ENCODE peak calls at places on chromosome 15, in six cellular contexts. One of them, this sample, is unnamed.

GRCh38 chr15:70094690-70095311 is 2.9 kb downstream of the TLE3 start:
- DNase-seq in HepG2: peak; percentile 47
- DNase-seq in GM12878: no peak
- DNase-seq in HCT116: no peak
- DNase-seq in K562: no peak
- DNase-seq in H1: no peak
- DNase-seq in this sample: no peak

GRCh38 chr15:72306211-72306785 is 13.7 kb downstream of the CELF6 start:
- DNase-seq in H1: peak; percentile 49
- DNase-seq in HepG2: no peak
- DNase-seq in K562: peak; percentile 39
- DNase-seq in HCT116: no peak
- DNase-seq in GM12878: no peak
- DNase-seq in this sample: peak; percentile 16

GRCh38 chr15:55327392-55327791 is 8.4 kb downstream of the PIGB start:
- DNase-seq in HepG2: no peak
- DNase-seq in H1: no peak
- DNase-seq in GM12878: no peak
- DNase-seq in K562: no peak
- DNase-seq in HCT116: no peak
- DNase-seq in this sample: no peak

GRCh38 chr15:43390723-43391122 is 19.8 kb downstream of the TUBGCP4 start:
- DNase-seq in HepG2: no peak
- DNase-seq in H1: no peak
- DNase-seq in HCT116: no peak
- DNase-seq in GM12878: no peak
- DNase-seq in K562: no peak
- DNase-seq in this sample: no peak

GRCh38 chr15:25728816-25729215 is 134.3 kb downstream of the ATP10A start:
- DNase-seq in HCT116: no peak
- DNase-seq in GM12878: no peak
- DNase-seq in HepG2: no peak
- DNase-seq in H1: no peak
- DNase-seq in K562: no peak
- DNase-seq in this sample: no peak

GRCh38 chr15:49060710-49061483 is 14.7 kb upstream of the SECISBP2L start:
- DNase-seq in HCT116: no peak
- DNase-seq in K562: no peak
- DNase-seq in H1: no peak
- DNase-seq in HepG2: no peak
- DNase-seq in GM12878: no peak
- DNase-seq in this sample: no peak

GRCh38 chr15:26318689-26319088 is 454.2 kb downstream of the GABRB3 start:
- DNase-seq in H1: no peak
- DNase-seq in HepG2: no peak
- DNase-seq in GM12878: no peak
- DNase-seq in K562: no peak
- DNase-seq in HCT116: no peak
- DNase-seq in this sample: no peak

GRCh38 chr15:45346381-45346780 is 32.0 kb downstream of the GATM start:
- DNase-seq in HepG2: peak; percentile 28
- DNase-seq in H1: no peak
- DNase-seq in GM12878: no peak
- DNase-seq in HCT116: no peak
- DNase-seq in K562: no peak
- DNase-seq in this sample: no peak

GRCh38 chr15:67779160-67780111 is 45.9 kb upstream of the SKOR1 start:
- DNase-seq in K562: peak; percentile 37
- DNase-seq in HepG2: no peak
- DNase-seq in H1: no peak
- DNase-seq in GM12878: no peak
- DNase-seq in HCT116: no peak
- DNase-seq in this sample: no peak

GRCh38 chr15:29207758-29208108 is 61.9 kb downstream of the NSMCE3 start:
- DNase-seq in GM12878: no peak
- DNase-seq in H1: no peak
- DNase-seq in HCT116: no peak
- DNase-seq in HepG2: no peak
- DNase-seq in K562: no peak
- DNase-seq in this sample: no peak
- TF ChIP-seq ZNF274 in GM12878: no peak
- TF ChIP-seq ZNF274 in H1: no peak
- TF ChIP-seq ZNF274 in HCT116: no peak
- TF ChIP-seq ZNF274 in HepG2: no peak
- TF ChIP-seq ZNF274 in K562: no peak
- TF ChIP-seq ZNF274 in this sample: no peak

DNA sequence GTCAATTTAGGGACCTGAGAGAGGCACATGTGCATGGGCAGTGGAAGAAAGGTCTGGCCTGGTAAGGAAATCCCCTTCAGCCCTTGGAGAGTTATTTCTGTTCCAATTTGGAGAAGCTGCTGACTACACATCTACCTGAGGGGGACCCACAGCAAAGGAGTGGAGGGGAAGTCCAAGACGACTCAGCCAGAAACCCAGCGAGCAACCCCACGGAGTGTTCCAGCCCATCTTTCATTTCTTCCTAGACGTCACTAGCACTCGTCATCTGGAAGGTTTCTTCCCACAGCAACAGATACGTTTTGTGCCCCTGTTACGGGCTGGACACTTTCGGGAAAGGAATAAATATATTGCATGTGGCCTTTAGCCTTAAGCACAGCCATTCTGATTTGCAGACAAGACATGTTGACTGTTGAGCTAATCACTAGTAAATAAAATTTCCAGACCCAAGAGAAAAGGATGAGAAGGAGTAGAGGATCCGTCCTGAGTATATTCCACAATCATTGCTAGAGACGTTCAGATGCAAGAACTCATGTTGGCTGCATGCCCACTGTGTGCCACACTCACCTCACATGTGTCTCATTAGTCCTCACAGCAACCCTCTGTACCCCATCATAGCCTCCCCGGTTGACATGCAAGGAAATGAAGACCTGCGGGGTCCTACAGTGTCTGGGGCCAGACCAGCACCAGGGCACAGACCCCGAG is 7.8 kb upstream of the FAM174B start:
- DNase-seq in GM12878: peak; percentile 85
- DNase-seq in H1: no peak
- DNase-seq in K562: no peak
- DNase-seq in HCT116: no peak
- DNase-seq in HepG2: no peak
- DNase-seq in this sample: no peak
- TF ChIP-seq ZNF274 in GM12878: no peak
- TF ChIP-seq ZNF274 in H1: no peak
- TF ChIP-seq ZNF274 in K562: no peak
- TF ChIP-seq ZNF274 in HCT116: no peak
- TF ChIP-seq ZNF274 in HepG2: no peak
- TF ChIP-seq ZNF274 in this sample: no peak

DNA sequence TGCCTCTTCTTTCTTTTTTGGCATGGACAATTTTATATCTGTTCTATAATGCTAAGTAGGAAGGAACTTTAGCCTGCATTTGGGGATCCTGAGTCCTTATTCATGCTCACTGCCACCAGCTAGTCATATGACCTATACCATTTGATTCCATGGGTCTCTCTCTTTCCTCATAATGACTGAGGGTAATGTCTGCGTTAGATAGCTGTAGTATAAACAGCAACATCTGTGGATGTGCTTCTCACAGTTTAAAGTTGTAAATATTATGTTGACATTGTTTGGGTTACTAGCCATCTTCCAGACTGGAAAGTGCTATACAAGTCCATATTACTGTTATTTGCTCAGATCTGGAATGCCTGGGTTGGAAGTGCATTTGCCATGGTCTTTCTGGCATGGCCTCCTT is 274.9 kb upstream of the SEMA6D start:
- DNase-seq in H1: no peak
- DNase-seq in HepG2: no peak
- DNase-seq in GM12878: no peak
- DNase-seq in HCT116: no peak
- DNase-seq in K562: no peak
- DNase-seq in this sample: no peak
- TF ChIP-seq ZNF274 in H1: no peak
- TF ChIP-seq ZNF274 in HepG2: no peak
- TF ChIP-seq ZNF274 in GM12878: no peak
- TF ChIP-seq ZNF274 in HCT116: no peak
- TF ChIP-seq ZNF274 in K562: no peak
- TF ChIP-seq ZNF274 in this sample: no peak

GRCh38 chr15:38699633-38700230 is 135.1 kb upstream of the RASGRP1 start:
- DNase-seq in H1: peak; percentile 63
- DNase-seq in HCT116: peak; percentile 54
- DNase-seq in HepG2: peak; percentile 44
- DNase-seq in GM12878: no peak
- DNase-seq in K562: peak; percentile 74
- DNase-seq in this sample: peak; percentile 57
- TF ChIP-seq ZNF274 in H1: no peak
- TF ChIP-seq ZNF274 in HCT116: no peak
- TF ChIP-seq ZNF274 in HepG2: no peak
- TF ChIP-seq ZNF274 in GM12878: no peak
- TF ChIP-seq ZNF274 in K562: no peak
- TF ChIP-seq ZNF274 in this sample: no peak

GRCh38 chr15:79939399-79939798 is 31.6 kb downstream of the BCL2A1 start:
- DNase-seq in K562: no peak
- DNase-seq in H1: no peak
- DNase-seq in HepG2: no peak
- DNase-seq in HCT116: no peak
- DNase-seq in GM12878: no peak
- DNase-seq in this sample: no peak

GRCh38 chr15:79942656-79943481 is 28.1 kb downstream of the BCL2A1 start:
- DNase-seq in K562: no peak
- DNase-seq in HCT116: no peak
- DNase-seq in GM12878: no peak
- DNase-seq in HepG2: no peak
- DNase-seq in H1: no peak
- DNase-seq in this sample: no peak

GRCh38 chr15:79944625-79945024 is 26.4 kb downstream of the BCL2A1 start:
- DNase-seq in GM12878: no peak
- DNase-seq in H1: no peak
- DNase-seq in K562: no peak
- DNase-seq in HCT116: no peak
- DNase-seq in HepG2: no peak
- DNase-seq in this sample: no peak

GRCh38 chr15:79948095-79948695 is 22.8 kb downstream of the BCL2A1 start:
- DNase-seq in GM12878: no peak
- DNase-seq in K562: peak; percentile 14
- DNase-seq in HepG2: no peak
- DNase-seq in H1: no peak
- DNase-seq in HCT116: no peak
- DNase-seq in this sample: no peak

DNA sequence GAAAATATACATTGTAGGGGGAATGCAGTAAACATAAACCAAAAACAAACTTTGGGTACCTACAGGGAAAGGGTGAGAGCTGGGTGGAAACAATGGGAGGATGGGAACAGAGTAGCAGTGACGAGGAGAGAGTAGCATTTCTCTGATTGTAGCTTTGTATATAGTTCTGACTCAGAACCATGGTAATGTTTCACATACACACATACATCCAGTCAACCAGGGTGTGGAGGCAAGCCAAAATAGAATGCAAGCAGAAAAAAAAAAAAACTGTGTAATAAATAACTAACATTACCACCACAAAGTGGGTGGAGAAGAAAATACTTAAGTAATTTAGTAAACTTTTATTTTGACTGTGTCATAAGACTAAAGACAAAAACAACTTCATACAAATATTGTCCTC is 27.2 kb downstream of the BCL2A1 start:
- DNase-seq in GM12878: no peak
- DNase-seq in HepG2: no peak
- DNase-seq in HCT116: no peak
- DNase-seq in K562: no peak
- DNase-seq in H1: no peak
- DNase-seq in this sample: no peak
- TF ChIP-seq ZNF274 in GM12878: no peak
- TF ChIP-seq ZNF274 in HepG2: no peak
- TF ChIP-seq ZNF274 in HCT116: no peak
- TF ChIP-seq ZNF274 in K562: no peak
- TF ChIP-seq ZNF274 in H1: no peak
- TF ChIP-seq ZNF274 in this sample: no peak

GRCh38 chr15:63156708-63157065 is 590 bp downstream of the RPS27L start:
- DNase-seq in GM12878: no peak
- DNase-seq in HCT116: no peak
- DNase-seq in H1: no peak
- DNase-seq in HepG2: peak; percentile 25
- DNase-seq in K562: peak; percentile 27
- DNase-seq in this sample: no peak
- TF ChIP-seq ZNF274 in GM12878: no peak
- TF ChIP-seq ZNF274 in HCT116: no peak
- TF ChIP-seq ZNF274 in H1: no peak
- TF ChIP-seq ZNF274 in HepG2: no peak
- TF ChIP-seq ZNF274 in K562: no peak
- TF ChIP-seq ZNF274 in this sample: no peak

DNA sequence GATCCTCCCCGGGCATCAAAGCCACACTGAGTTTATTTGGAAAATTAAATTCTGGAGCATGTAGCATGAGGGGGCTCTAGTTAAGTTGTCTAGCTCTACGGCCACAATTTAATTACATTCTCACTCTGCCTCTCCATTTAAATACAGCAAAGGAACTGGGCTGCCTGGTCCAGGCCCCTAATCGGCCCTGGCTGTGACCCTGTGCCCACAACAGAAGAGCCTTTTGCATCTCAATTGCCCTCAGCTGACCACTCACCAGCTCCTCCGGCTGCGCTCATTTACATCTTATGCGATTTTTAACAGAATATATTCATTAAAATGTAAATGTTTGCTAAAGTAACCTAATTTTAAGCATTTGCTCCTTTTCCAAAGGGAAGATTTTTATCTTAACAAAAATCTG is 72.8 kb downstream of the MEGF11 start:
- DNase-seq in H1: no peak
- DNase-seq in K562: no peak
- DNase-seq in HepG2: no peak
- DNase-seq in HCT116: no peak
- DNase-seq in GM12878: no peak
- DNase-seq in this sample: no peak
- TF ChIP-seq ZNF274 in H1: no peak
- TF ChIP-seq ZNF274 in K562: no peak
- TF ChIP-seq ZNF274 in HepG2: no peak
- TF ChIP-seq ZNF274 in HCT116: no peak
- TF ChIP-seq ZNF274 in GM12878: no peak
- TF ChIP-seq ZNF274 in this sample: no peak

GRCh38 chr15:78234515-78235040 is at the start of gene ACSBG1:
- DNase-seq in HepG2: no peak
- DNase-seq in H1: no peak
- DNase-seq in GM12878: no peak
- DNase-seq in K562: no peak
- DNase-seq in HCT116: no peak
- DNase-seq in this sample: peak; percentile 78
- TF ChIP-seq ZNF274 in HepG2: no peak
- TF ChIP-seq ZNF274 in H1: no peak
- TF ChIP-seq ZNF274 in GM12878: no peak
- TF ChIP-seq ZNF274 in K562: no peak
- TF ChIP-seq ZNF274 in HCT116: no peak
- TF ChIP-seq ZNF274 in this sample: no peak

GRCh38 chr15:87755226-87755625 is 501.3 kb downstream of the NTRK3 start:
- DNase-seq in H1: no peak
- DNase-seq in GM12878: no peak
- DNase-seq in K562: no peak
- DNase-seq in HCT116: no peak
- DNase-seq in HepG2: no peak
- DNase-seq in this sample: no peak
- TF ChIP-seq ZNF274 in H1: no peak
- TF ChIP-seq ZNF274 in GM12878: no peak
- TF ChIP-seq ZNF274 in K562: no peak
- TF ChIP-seq ZNF274 in HCT116: no peak
- TF ChIP-seq ZNF274 in HepG2: no peak
- TF ChIP-seq ZNF274 in this sample: no peak

GRCh38 chr15:93362203-93362602 is 273.2 kb upstream of the RGMA start:
- DNase-seq in HCT116: no peak
- DNase-seq in H1: peak; percentile 69
- DNase-seq in GM12878: no peak
- DNase-seq in K562: no peak
- DNase-seq in HepG2: no peak
- DNase-seq in this sample: peak; percentile 73
- TF ChIP-seq ZNF274 in HCT116: no peak
- TF ChIP-seq ZNF274 in H1: no peak
- TF ChIP-seq ZNF274 in GM12878: no peak
- TF ChIP-seq ZNF274 in K562: no peak
- TF ChIP-seq ZNF274 in HepG2: no peak
- TF ChIP-seq ZNF274 in this sample: no peak

This sample was measured in NT2/D1.